ENCODE peak calls at places on chromosomes 4 and X, in eight cellular contexts. One of them, this sample, is unnamed.

GRCh38 chr4:54004463-54004862 is 59.9 kb downstream of the CHIC2 start:
- DNase-seq in AG09309: no peak
- DNase-seq in lower lobe of right lung: no peak
- DNase-seq in testis: no peak
- DNase-seq in colonic mucosa: no peak
- DNase-seq in fibroblast of mammary gland: no peak
- DNase-seq in fibroblast of lung: no peak
- DNase-seq in heart right ventricle: no peak
- DNase-seq in this sample: no peak

GRCh38 chrX:103780701-103781402 is 4.2 kb downstream of the PLP1 start:
- DNase-seq in fibroblast of lung: no peak
- DNase-seq in lower lobe of right lung: no peak
- DNase-seq in heart right ventricle: no peak
- DNase-seq in colonic mucosa: no peak
- DNase-seq in testis: no peak
- DNase-seq in fibroblast of mammary gland: no peak
- DNase-seq in AG09309: no peak
- DNase-seq in this sample: no peak

GRCh38 chrX:20267924-20268701 is 1.4 kb upstream of the RPS6KA3 start:
- DNase-seq in fibroblast of lung: peak; percentile 43
- DNase-seq in heart right ventricle: peak; percentile 38
- DNase-seq in AG09309: no peak
- DNase-seq in fibroblast of mammary gland: no peak
- DNase-seq in colonic mucosa: peak; percentile 51
- DNase-seq in lower lobe of right lung: peak; percentile 68
- DNase-seq in testis: peak; percentile 37
- DNase-seq in this sample: no peak

GRCh38 chr4:93495346-93495745 is 333.2 kb upstream of the ATOH1 start:
- DNase-seq in heart right ventricle: no peak
- DNase-seq in fibroblast of lung: no peak
- DNase-seq in AG09309: no peak
- DNase-seq in testis: no peak
- DNase-seq in colonic mucosa: no peak
- DNase-seq in lower lobe of right lung: no peak
- DNase-seq in fibroblast of mammary gland: no peak
- DNase-seq in this sample: no peak

GRCh38 chrX:29652484-29652883 is 562.9 kb upstream of the MAGEB2 start:
- DNase-seq in colonic mucosa: no peak
- DNase-seq in AG09309: no peak
- DNase-seq in fibroblast of lung: peak; percentile 55
- DNase-seq in heart right ventricle: no peak
- DNase-seq in fibroblast of mammary gland: peak; percentile 70
- DNase-seq in testis: no peak
- DNase-seq in lower lobe of right lung: no peak
- DNase-seq in this sample: peak; percentile 41

GRCh38 chr4:159382875-159383568 is 280.1 kb downstream of the RAPGEF2 start:
- DNase-seq in AG09309: no peak
- DNase-seq in fibroblast of lung: no peak
- DNase-seq in fibroblast of mammary gland: no peak
- DNase-seq in testis: no peak
- DNase-seq in colonic mucosa: no peak
- DNase-seq in lower lobe of right lung: no peak
- DNase-seq in heart right ventricle: no peak
- DNase-seq in this sample: no peak

GRCh38 chr4:138162259-138162658 is 79.9 kb downstream of the SLC7A11 start:
- DNase-seq in testis: no peak
- DNase-seq in fibroblast of mammary gland: peak; percentile 4
- DNase-seq in AG09309: no peak
- DNase-seq in lower lobe of right lung: no peak
- DNase-seq in fibroblast of lung: no peak
- DNase-seq in colonic mucosa: no peak
- DNase-seq in heart right ventricle: no peak
- DNase-seq in this sample: no peak

GRCh38 chrX:124406294-124407013 is 60.1 kb downstream of the SH2D1A start:
- DNase-seq in fibroblast of mammary gland: peak; percentile 78
- DNase-seq in testis: peak; percentile 45
- DNase-seq in fibroblast of lung: peak; percentile 68
- DNase-seq in lower lobe of right lung: no peak
- DNase-seq in colonic mucosa: peak; percentile 37
- DNase-seq in heart right ventricle: peak; percentile 37
- DNase-seq in AG09309: peak; percentile 14
- DNase-seq in this sample: peak; percentile 39

GRCh38 chrX:9302400-9302799 is 162.5 kb upstream of the TBL1X start:
- DNase-seq in lower lobe of right lung: no peak
- DNase-seq in AG09309: no peak
- DNase-seq in fibroblast of mammary gland: no peak
- DNase-seq in heart right ventricle: no peak
- DNase-seq in fibroblast of lung: no peak
- DNase-seq in colonic mucosa: no peak
- DNase-seq in testis: no peak
- DNase-seq in this sample: no peak

GRCh38 chr4:64388252-64388651 is 21.0 kb downstream of the TECRL start:
- DNase-seq in colonic mucosa: no peak
- DNase-seq in testis: no peak
- DNase-seq in lower lobe of right lung: no peak
- DNase-seq in heart right ventricle: no peak
- DNase-seq in fibroblast of mammary gland: no peak
- DNase-seq in AG09309: no peak
- DNase-seq in fibroblast of lung: no peak
- DNase-seq in this sample: no peak

GRCh38 chr4:113878718-113879117 is 100.7 kb downstream of the ARSJ start:
- DNase-seq in AG09309: no peak
- DNase-seq in fibroblast of lung: peak; percentile 32
- DNase-seq in heart right ventricle: no peak
- DNase-seq in colonic mucosa: no peak
- DNase-seq in testis: no peak
- DNase-seq in lower lobe of right lung: no peak
- DNase-seq in fibroblast of mammary gland: peak; percentile 25
- DNase-seq in this sample: peak; percentile 23

GRCh38 chr4:171983935-171984805 is 171.0 kb downstream of the GALNTL6 start:
- DNase-seq in colonic mucosa: no peak
- DNase-seq in AG09309: no peak
- DNase-seq in fibroblast of mammary gland: no peak
- DNase-seq in heart right ventricle: no peak
- DNase-seq in testis: no peak
- DNase-seq in lower lobe of right lung: no peak
- DNase-seq in fibroblast of lung: no peak
- DNase-seq in this sample: no peak

GRCh38 chr4:166308589-166308988 is 435.6 kb downstream of the TLL1 start:
- DNase-seq in lower lobe of right lung: no peak
- DNase-seq in fibroblast of mammary gland: no peak
- DNase-seq in colonic mucosa: no peak
- DNase-seq in testis: no peak
- DNase-seq in heart right ventricle: no peak
- DNase-seq in fibroblast of lung: no peak
- DNase-seq in AG09309: no peak
- DNase-seq in this sample: no peak

GRCh38 chr4:160595646-160596045 is 1492.8 kb downstream of the RAPGEF2 start:
- DNase-seq in AG09309: no peak
- DNase-seq in colonic mucosa: no peak
- DNase-seq in lower lobe of right lung: no peak
- DNase-seq in fibroblast of mammary gland: no peak
- DNase-seq in testis: no peak
- DNase-seq in fibroblast of lung: no peak
- DNase-seq in heart right ventricle: no peak
- DNase-seq in this sample: no peak

GRCh38 chr4:107299646-107300045 is 263.5 kb upstream of the DKK2 start:
- DNase-seq in fibroblast of mammary gland: peak; percentile 65
- DNase-seq in heart right ventricle: no peak
- DNase-seq in colonic mucosa: no peak
- DNase-seq in AG09309: no peak
- DNase-seq in fibroblast of lung: no peak
- DNase-seq in testis: no peak
- DNase-seq in lower lobe of right lung: no peak
- DNase-seq in this sample: no peak

GRCh38 chrX:132119821-132120220 is 8.0 kb downstream of the FRMD7 start:
- DNase-seq in colonic mucosa: no peak
- DNase-seq in testis: no peak
- DNase-seq in fibroblast of mammary gland: no peak
- DNase-seq in fibroblast of lung: no peak
- DNase-seq in AG09309: no peak
- DNase-seq in lower lobe of right lung: no peak
- DNase-seq in heart right ventricle: no peak
- DNase-seq in this sample: no peak

DNA sequence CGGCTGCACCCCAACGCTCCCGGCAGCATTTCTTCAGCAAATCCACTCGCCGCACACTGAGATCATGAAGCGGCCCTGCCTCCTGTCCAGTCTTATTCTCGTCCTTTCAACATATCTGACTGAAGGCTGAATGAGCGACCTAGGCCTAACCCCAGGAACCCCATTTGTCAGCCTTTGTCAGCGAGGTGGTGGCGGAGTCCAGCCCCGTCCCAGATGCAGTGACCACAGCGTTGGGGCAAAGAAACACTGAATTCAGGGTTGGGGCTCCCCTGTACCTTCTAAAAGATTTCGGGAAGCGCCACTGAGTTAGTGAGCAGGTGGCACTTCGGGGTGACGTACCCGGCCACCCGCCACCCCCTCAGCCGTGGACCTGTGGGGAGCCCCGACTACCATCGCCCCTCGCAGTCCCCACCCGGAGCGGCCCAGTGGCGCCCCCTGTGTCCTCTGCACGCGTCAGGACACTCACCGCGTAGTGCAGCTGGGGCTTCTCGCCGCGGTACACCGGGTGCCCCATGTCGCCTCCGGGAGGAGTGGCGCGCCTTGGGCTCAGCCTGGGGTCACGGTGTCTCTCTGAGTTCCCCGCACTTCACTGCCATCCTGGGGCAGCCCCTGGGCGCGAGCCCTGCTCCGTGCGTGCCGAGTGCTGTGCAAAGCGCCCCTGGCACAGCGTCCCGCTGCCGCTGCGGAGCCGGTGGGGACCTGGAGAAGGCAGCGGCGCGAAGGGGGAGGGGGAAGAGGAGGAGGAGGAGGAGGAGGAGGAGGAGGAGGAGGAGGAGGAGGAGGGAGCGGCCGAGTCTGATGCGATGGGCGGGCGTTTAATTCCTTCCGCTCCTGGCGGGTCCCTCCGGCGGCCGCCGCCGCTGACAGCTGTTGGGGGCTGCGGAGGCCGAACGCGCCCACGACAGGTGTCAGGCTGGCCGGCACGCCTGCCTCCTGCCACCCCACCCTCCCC is 134.1 kb downstream of the AMELX start:
- DNase-seq in AG09309: no peak
- DNase-seq in colonic mucosa: peak; percentile 37
- DNase-seq in lower lobe of right lung: peak; percentile 61
- DNase-seq in fibroblast of lung: peak; percentile 44
- DNase-seq in testis: peak; percentile 69
- DNase-seq in fibroblast of mammary gland: peak; percentile 32
- DNase-seq in heart right ventricle: peak; percentile 34
- DNase-seq in this sample: no peak
- H3K4me3 ChIP-seq in AG09309: peak overlapping the region; percentile 53
- H3K4me3 ChIP-seq in colonic mucosa: peak overlapping the region; percentile 30
- H3K4me3 ChIP-seq in lower lobe of right lung: peak overlapping the region; percentile 53
- H3K4me3 ChIP-seq in fibroblast of lung: peak overlapping the region; percentile 39
- H3K4me3 ChIP-seq in testis: peak overlapping the region; percentile 55
- H3K4me3 ChIP-seq in fibroblast of mammary gland: peak overlapping the region; percentile 62
- H3K4me3 ChIP-seq in heart right ventricle: peak overlapping the region; percentile 39
- H3K4me3 ChIP-seq in this sample: peak overlapping the region; percentile 57

GRCh38 chrX:50813843-50814661 is at the start of gene SHROOM4:
- DNase-seq in testis: peak; percentile 38
- DNase-seq in heart right ventricle: peak; percentile 52
- DNase-seq in fibroblast of lung: peak; percentile 47
- DNase-seq in AG09309: no peak
- DNase-seq in lower lobe of right lung: peak; percentile 66
- DNase-seq in fibroblast of mammary gland: peak; percentile 48
- DNase-seq in colonic mucosa: peak; percentile 56
- DNase-seq in this sample: peak; percentile 25

GRCh38 chrX:50818986-50819385 is 5.0 kb upstream of the SHROOM4 start:
- DNase-seq in fibroblast of lung: no peak
- DNase-seq in fibroblast of mammary gland: peak; percentile 25
- DNase-seq in testis: no peak
- DNase-seq in lower lobe of right lung: no peak
- DNase-seq in AG09309: no peak
- DNase-seq in colonic mucosa: no peak
- DNase-seq in heart right ventricle: no peak
- DNase-seq in this sample: no peak

GRCh38 chrX:50814701-50815476 is 895 bp upstream of the SHROOM4 start:
- DNase-seq in testis: peak; percentile 10
- DNase-seq in colonic mucosa: peak; percentile 19
- DNase-seq in heart right ventricle: no peak
- DNase-seq in lower lobe of right lung: no peak
- DNase-seq in fibroblast of lung: no peak
- DNase-seq in AG09309: no peak
- DNase-seq in fibroblast of mammary gland: peak; percentile 44
- DNase-seq in this sample: peak; percentile 25

GRCh38 chrX:50812995-50813842 is 775 bp downstream of the SHROOM4 start:
- DNase-seq in fibroblast of mammary gland: peak; percentile 38
- DNase-seq in testis: peak; percentile 34
- DNase-seq in fibroblast of lung: peak; percentile 39
- DNase-seq in colonic mucosa: peak; percentile 27
- DNase-seq in heart right ventricle: peak; percentile 46
- DNase-seq in lower lobe of right lung: peak; percentile 53
- DNase-seq in AG09309: no peak
- DNase-seq in this sample: no peak
- H3K4me3 ChIP-seq in fibroblast of mammary gland: peak overlapping the region; percentile 51
- H3K4me3 ChIP-seq in testis: peak overlapping the region; percentile 36
- H3K4me3 ChIP-seq in fibroblast of lung: peak overlapping the region; percentile 32
- H3K4me3 ChIP-seq in colonic mucosa: peak overlapping the region; percentile 39
- H3K4me3 ChIP-seq in heart right ventricle: peak overlapping the region; percentile 61
- H3K4me3 ChIP-seq in lower lobe of right lung: peak overlapping the region; percentile 66
- H3K4me3 ChIP-seq in AG09309: peak overlapping the region; percentile 65
- H3K4me3 ChIP-seq in this sample: peak overlapping the region; percentile 61

GRCh38 chr4:36243355-36244256 is 708 bp downstream of the ARAP2 start:
- DNase-seq in AG09309: no peak
- DNase-seq in fibroblast of lung: peak; percentile 16
- DNase-seq in fibroblast of mammary gland: peak; percentile 20
- DNase-seq in heart right ventricle: peak; percentile 63
- DNase-seq in lower lobe of right lung: peak; percentile 74
- DNase-seq in testis: peak; percentile 58
- DNase-seq in colonic mucosa: peak; percentile 64
- DNase-seq in this sample: no peak
- H3K4me3 ChIP-seq in AG09309: peak overlapping the region; percentile 23
- H3K4me3 ChIP-seq in fibroblast of lung: peak overlapping the region; percentile 16
- H3K4me3 ChIP-seq in fibroblast of mammary gland: peak overlapping the region; percentile 45
- H3K4me3 ChIP-seq in heart right ventricle: peak overlapping the region; percentile 38
- H3K4me3 ChIP-seq in lower lobe of right lung: peak overlapping the region; percentile 70
- H3K4me3 ChIP-seq in testis: peak overlapping the region; percentile 66
- H3K4me3 ChIP-seq in colonic mucosa: peak overlapping the region; percentile 60
- H3K4me3 ChIP-seq in this sample: peak overlapping the region; percentile 58

DNA sequence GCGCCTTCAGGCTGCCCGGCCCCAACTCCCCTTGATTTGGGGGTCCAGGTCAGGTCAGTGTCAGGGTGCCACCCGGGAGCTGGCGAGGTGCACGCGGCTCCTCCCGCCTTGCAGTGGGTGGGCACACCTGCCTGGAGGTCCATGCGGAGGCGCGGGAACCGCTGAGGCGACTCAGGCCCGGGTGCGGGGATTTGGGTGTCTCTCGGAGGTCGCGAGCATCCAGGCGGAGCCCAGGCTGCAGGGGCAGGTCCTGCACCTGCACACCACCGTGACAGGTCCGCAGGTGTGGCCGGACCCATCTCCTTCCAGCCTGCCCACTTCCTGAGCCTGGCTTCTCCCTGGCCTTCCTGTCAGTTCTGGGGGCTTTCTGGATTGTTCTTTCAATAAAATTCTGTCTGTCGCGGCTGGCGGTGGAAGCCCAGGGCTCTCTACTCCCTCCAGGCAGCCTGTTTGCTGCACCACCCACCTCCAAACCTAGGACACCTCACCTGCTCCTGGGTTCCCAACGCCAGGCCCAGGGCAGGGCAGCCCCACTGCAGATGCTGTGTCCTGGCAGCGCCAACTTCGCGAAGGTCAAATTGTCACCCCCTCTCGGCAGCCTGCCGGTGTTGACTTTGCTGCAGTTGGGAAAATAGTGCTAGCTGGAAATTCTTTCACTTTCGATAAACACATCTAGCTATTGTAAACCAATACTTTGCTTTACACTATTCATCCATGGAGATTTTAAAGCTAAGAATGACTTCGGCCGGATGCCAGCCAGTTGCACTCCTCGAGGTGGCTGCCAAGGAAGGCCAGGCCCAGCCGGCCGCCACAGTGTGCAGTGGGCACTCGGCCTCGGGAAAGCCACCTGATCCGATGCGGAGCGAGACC is 35.9 kb downstream of the FGFRL1 start:
- DNase-seq in heart right ventricle: no peak
- DNase-seq in AG09309: no peak
- DNase-seq in fibroblast of mammary gland: no peak
- DNase-seq in testis: no peak
- DNase-seq in fibroblast of lung: peak; percentile 33
- DNase-seq in lower lobe of right lung: peak; percentile 50
- DNase-seq in colonic mucosa: peak; percentile 49
- DNase-seq in this sample: no peak
- H3K4me3 ChIP-seq in heart right ventricle: no peak overlapping the region
- H3K4me3 ChIP-seq in AG09309: no peak overlapping the region
- H3K4me3 ChIP-seq in fibroblast of mammary gland: no peak overlapping the region
- H3K4me3 ChIP-seq in testis: no peak overlapping the region
- H3K4me3 ChIP-seq in fibroblast of lung: no peak overlapping the region
- H3K4me3 ChIP-seq in lower lobe of right lung: peak overlapping the region; percentile 33
- H3K4me3 ChIP-seq in colonic mucosa: peak overlapping the region; percentile 14
- H3K4me3 ChIP-seq in this sample: peak overlapping the region; percentile 9